ENCODE peak calls at places on chromosome 22, in six cellular contexts. T, E, F, J, B and N are unnamed samples.

GRCh38 chr22:30837531-30837930 is 131.0 kb downstream of the MORC2 start:
- DNase-seq in J (no peak), T (no peak), F (no peak), E (no peak), B (peak; percentile 14), N (no peak)

GRCh38 chr22:42991010-42991651 is 23.8 kb downstream of the PACSIN2 start:
- DNase-seq in E (no peak), T (peak; percentile 73), B (peak; percentile 76), F (peak; percentile 80), J (no peak), N (no peak)

GRCh38 chr22:49433717-49434611 is 393.7 kb downstream of the BRD1 start:
- DNase-seq in F (no peak), B (no peak), T (no peak), E (no peak), J (no peak), N (no peak)

GRCh38 chr22:43955883-43956286 is 643 bp downstream of the SAMM50 start:
- DNase-seq in J (peak; percentile 21), B (no peak), E (no peak), T (no peak), F (peak; percentile 20), N (no peak)

GRCh38 chr22:28985581-28986290 is 75.9 kb downstream of the C22orf31 start:
- DNase-seq in E (no peak), T (no peak), F (no peak), J (no peak), B (no peak), N (no peak)

GRCh38 chr22:47013861-47014635 is 251.6 kb downstream of the TBC1D22A start:
- DNase-seq in J (no peak), T (no peak), E (no peak), F (no peak), B (peak; percentile 34), N (peak; percentile 43)

GRCh38 chr22:46514592-46515207 is 22.7 kb downstream of the CELSR1 start:
- DNase-seq in F (no peak), J (no peak), E (no peak), T (no peak), B (no peak), N (peak; percentile 58)

GRCh38 chr22:49201046-49201970 is 626.4 kb downstream of the BRD1 start:
- DNase-seq in B (peak; percentile 25), E (no peak), T (no peak), F (no peak), J (no peak), N (peak; percentile 34)

GRCh38 chr22:28977481-28977971 is 84.1 kb downstream of the C22orf31 start:
- DNase-seq in E (no peak), T (no peak), F (peak; percentile 24), J (no peak), B (no peak), N (no peak)

GRCh38 chr22:19066531-19067271 is 55.5 kb downstream of the DGCR2 start:
- DNase-seq in B (no peak), F (peak; percentile 63), E (peak; percentile 72), T (no peak), J (no peak), N (no peak)
- TF ChIP-seq CTCF in B (no peak), F (no peak), E (no peak), T (no peak), J (no peak), N (no peak)

DNA sequence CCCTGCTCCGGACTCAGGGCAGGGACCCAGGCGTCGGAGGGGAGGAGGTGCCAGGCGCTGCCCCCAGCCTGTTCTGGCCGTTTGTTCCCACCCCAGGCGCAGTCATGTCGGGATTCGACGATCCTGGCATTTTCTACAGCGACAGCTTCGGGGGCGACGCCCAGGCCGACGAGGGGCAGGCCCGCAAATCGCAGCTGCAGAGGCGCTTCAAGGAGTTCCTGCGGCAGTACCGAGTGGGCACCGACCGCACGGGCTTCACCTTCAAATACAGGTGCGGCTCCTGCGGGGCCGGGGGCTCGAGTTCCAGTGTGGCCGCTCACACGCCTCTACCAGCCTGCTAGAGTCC is 368 bp downstream of the MCM5 start:
- DNase-seq in T (no peak), J (peak; percentile 54), F (no peak), E (no peak), B (no peak), N (no peak)
- H3K27ac ChIP-seq in T (peak overlapping the region; percentile 81), J (peak overlapping the region; percentile 92), F (no peak overlapping the region), E (no peak overlapping the region), B (peak overlapping the region; percentile 77), N (no peak overlapping the region)

GRCh38 chr22:50467773-50468440 is 6.9 kb downstream of the SBF1 start:
- DNase-seq in T (no peak), B (no peak), E (no peak), F (no peak), J (no peak), N (no peak)
- H3K36me3 ChIP-seq in T (peaks cover 38% of the 10 kb centered on the region), B (peaks cover 54% of the 10 kb centered on the region), E (peaks cover 48% of the 10 kb centered on the region), F (no peaks in the 10 kb centered on the region), J (no peaks in the 10 kb centered on the region), N (no peaks in the 10 kb centered on the region)

GRCh38 chr22:26452236-26453016 is 23.4 kb downstream of the ASPHD2 start:
- DNase-seq in F (no peak), J (no peak), T (no peak), B (no peak), E (no peak), N (no peak)

GRCh38 chr22:26450453-26451185 is 21.6 kb downstream of the ASPHD2 start:
- DNase-seq in B (no peak), T (no peak), J (no peak), F (no peak), E (no peak), N (no peak)

GRCh38 chr22:26448941-26449340 is 19.9 kb downstream of the ASPHD2 start:
- DNase-seq in E (no peak), T (no peak), F (no peak), J (no peak), B (no peak), N (no peak)

GRCh38 chr22:26453812-26454500 is 24.9 kb downstream of the ASPHD2 start:
- DNase-seq in E (no peak), T (no peak), F (no peak), B (no peak), J (no peak), N (no peak)

DNA sequence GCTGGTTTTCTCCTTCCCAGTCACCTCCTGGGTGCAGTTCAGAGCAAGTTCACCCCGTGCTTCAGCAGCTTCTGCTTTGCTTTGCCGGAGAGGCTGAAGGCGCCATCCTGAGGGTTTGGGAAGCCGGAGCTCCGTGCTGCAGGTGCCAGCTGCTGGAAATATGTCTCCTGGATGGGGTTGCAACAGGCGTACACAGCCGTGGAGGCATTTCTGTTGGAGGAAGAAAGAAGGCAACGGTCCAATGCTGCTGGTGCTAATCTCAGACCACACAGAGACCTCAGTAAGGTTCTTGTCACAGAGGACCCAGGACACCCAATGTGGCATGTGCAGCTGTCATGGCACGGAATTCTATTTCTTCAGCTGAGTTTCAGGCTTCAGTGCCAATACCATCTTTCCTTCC is 24.1 kb downstream of the ASPHD2 start:
- DNase-seq in F (no peak), J (no peak), B (no peak), T (no peak), E (no peak), N (no peak)
- TF ChIP-seq CTCF in F (no peak), J (no peak), B (no peak), T (no peak), E (no peak), N (no peak)

GRCh38 chr22:45508814-45509213 is 6.1 kb downstream of the FBLN1 start:
- DNase-seq in B (no peak), E (no peak), T (no peak), J (no peak), F (no peak), N (no peak)
- H3K27ac ChIP-seq in B (no peak overlapping the region), E (no peak overlapping the region), T (no peak overlapping the region), J (no peak overlapping the region), F (no peak overlapping the region), N (no peak overlapping the region)

DNA sequence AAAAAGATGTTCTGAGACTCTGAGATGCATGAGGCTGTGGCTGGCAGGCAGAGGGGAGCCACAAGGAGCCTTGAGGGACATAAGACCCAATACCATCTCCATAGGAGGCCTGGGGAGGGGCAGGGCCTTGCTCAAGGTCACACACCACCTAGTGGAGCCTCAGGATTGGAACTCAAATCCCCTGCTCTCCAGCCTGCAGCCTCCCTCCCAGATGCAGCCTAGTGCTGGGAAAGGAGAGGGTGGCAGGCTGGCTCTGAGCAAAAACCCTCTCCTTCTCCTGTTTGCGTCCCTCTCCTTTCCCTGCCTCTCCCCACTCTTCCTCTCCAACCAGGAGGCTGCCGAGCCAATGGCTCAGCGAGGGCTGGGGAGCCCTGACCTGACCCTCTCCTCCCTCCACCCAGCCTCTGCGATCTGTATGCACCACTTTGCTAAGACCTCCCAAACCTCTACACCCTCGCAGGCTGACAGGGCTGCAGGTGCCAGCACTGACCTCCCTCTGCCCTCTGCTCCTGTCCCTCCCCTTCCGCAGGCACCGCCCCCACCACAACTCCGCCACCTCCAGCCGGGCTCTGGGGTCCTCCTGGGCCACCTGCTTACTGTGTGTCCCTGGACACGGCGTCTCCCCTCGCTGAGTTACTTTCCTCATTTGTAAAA is 14.7 kb downstream of the IGLL1 start:
- DNase-seq in T (no peak), F (no peak), E (peak; percentile 22), J (peak; percentile 71), B (no peak), N (no peak)
- H3K36me3 ChIP-seq in T (no peaks in the 10 kb centered on the region), F (no peaks in the 10 kb centered on the region), E (no peaks in the 10 kb centered on the region), J (no peaks in the 10 kb centered on the region), B (no peaks in the 10 kb centered on the region), N (no peaks in the 10 kb centered on the region)

GRCh38 chr22:40153705-40154104 is 24.0 kb upstream of the TNRC6B start:
- DNase-seq in T (no peak), J (no peak), B (no peak), E (no peak), F (no peak), N (no peak)

GRCh38 chr22:40157546-40157945 is 20.2 kb upstream of the TNRC6B start:
- DNase-seq in F (no peak), E (no peak), J (no peak), B (peak; percentile 61), T (no peak), N (no peak)

GRCh38 chr22:40153186-40153585 is 24.5 kb upstream of the TNRC6B start:
- DNase-seq in T (no peak), E (no peak), F (no peak), B (no peak), J (peak; percentile 24), N (no peak)

GRCh38 chr22:40161182-40161581 is 16.5 kb upstream of the TNRC6B start:
- DNase-seq in F (no peak), J (no peak), B (no peak), T (no peak), E (no peak), N (no peak)

DNA sequence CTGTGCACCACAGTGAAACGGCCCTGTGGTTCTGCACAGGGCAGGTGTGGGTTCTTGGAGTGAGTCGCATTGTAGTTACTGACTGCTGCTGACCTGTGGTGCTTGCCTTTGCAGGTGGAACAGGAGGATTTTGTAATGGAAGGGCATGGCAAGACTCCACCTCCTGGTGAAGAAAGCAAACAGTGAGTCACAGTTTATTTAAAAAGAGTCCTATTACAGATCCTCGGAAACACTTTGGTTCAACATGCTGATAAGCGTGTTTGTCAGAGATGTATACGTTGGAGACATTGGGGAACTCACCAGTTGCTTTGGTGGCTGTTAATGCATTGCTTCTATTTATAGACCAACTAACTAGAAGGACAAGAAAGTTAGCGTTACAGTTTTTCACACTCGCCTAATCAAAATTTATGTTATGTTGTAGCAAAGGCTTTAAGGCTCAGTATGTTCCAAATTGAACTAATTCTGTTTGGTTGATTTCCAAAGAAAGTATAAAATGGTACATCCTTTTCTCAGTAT is 21.7 kb upstream of the TNRC6B start:
- DNase-seq in F (peak; percentile 58), E (no peak), B (peak; percentile 67), J (peak; percentile 74), T (peak; percentile 67), N (peak; percentile 47)
- TF ChIP-seq CTCF in F (no peak), E (peak; percentile 21), B (peak; percentile 58), J (peak; percentile 51), T (no peak), N (no peak)

GRCh38 chr22:26503758-26504157 is 8.5 kb downstream of the TFIP11 start:
- DNase-seq in B (no peak), T (no peak), F (no peak), J (no peak), E (no peak), N (no peak)
- H3K27ac ChIP-seq in B (no peak overlapping the region), T (no peak overlapping the region), F (no peak overlapping the region), J (peak overlapping the region; percentile 76), E (peak overlapping the region; percentile 88), N (no peak overlapping the region)